ENCODE peak calls at places on chromosomes 6 and 20, in seven cellular contexts. One of them, this sample, is unnamed.

GRCh38 chr6:107652526-107653182 is 162.7 kb downstream of the SOBP start:
- DNase-seq in progenitor cell of endocrine pancreas: no peak
- DNase-seq in activated CD4-positive, alpha-beta T cell treated with anti-CD3 and anti-CD28 coated beads, Interleukin-2, amount 50 U/mL, for 24 hours: no peak
- DNase-seq in hippocampal formation: no peak
- DNase-seq in NCI-H345: no peak
- DNase-seq in memory B cell: no peak
- DNase-seq in hypothalamus: no peak
- DNase-seq in this sample: no peak

GRCh38 chr20:55678970-55679667 is 326.2 kb downstream of the CBLN4 start:
- DNase-seq in activated CD4-positive, alpha-beta T cell treated with anti-CD3 and anti-CD28 coated beads, Interleukin-2, amount 50 U/mL, for 24 hours: no peak
- DNase-seq in hippocampal formation: no peak
- DNase-seq in progenitor cell of endocrine pancreas: no peak
- DNase-seq in hypothalamus: no peak
- DNase-seq in NCI-H345: no peak
- DNase-seq in memory B cell: no peak
- DNase-seq in this sample: no peak

GRCh38 chr6:117920493-117920845 is 13.4 kb downstream of the SLC35F1 start:
- DNase-seq in hypothalamus: no peak
- DNase-seq in progenitor cell of endocrine pancreas: no peak
- DNase-seq in memory B cell: no peak
- DNase-seq in NCI-H345: no peak
- DNase-seq in hippocampal formation: no peak
- DNase-seq in activated CD4-positive, alpha-beta T cell treated with anti-CD3 and anti-CD28 coated beads, Interleukin-2, amount 50 U/mL, for 24 hours: no peak
- DNase-seq in this sample: no peak

GRCh38 chr20:36384022-36384619 is 78.0 kb downstream of the DLGAP4 start:
- DNase-seq in activated CD4-positive, alpha-beta T cell treated with anti-CD3 and anti-CD28 coated beads, Interleukin-2, amount 50 U/mL, for 24 hours: no peak
- DNase-seq in NCI-H345: no peak
- DNase-seq in hippocampal formation: no peak
- DNase-seq in hypothalamus: no peak
- DNase-seq in progenitor cell of endocrine pancreas: peak
- DNase-seq in memory B cell: peak
- DNase-seq in this sample: no peak

GRCh38 chr6:5199203-5200101 is 61.3 kb downstream of the LYRM4 start:
- DNase-seq in activated CD4-positive, alpha-beta T cell treated with anti-CD3 and anti-CD28 coated beads, Interleukin-2, amount 50 U/mL, for 24 hours: no peak
- DNase-seq in NCI-H345: no peak
- DNase-seq in hippocampal formation: no peak
- DNase-seq in hypothalamus: no peak
- DNase-seq in progenitor cell of endocrine pancreas: no peak
- DNase-seq in memory B cell: no peak
- DNase-seq in this sample: no peak

GRCh38 chr6:89776583-89777233 is 42.9 kb downstream of the MDN1 start:
- DNase-seq in hypothalamus: no peak
- DNase-seq in progenitor cell of endocrine pancreas: no peak
- DNase-seq in memory B cell: no peak
- DNase-seq in hippocampal formation: no peak
- DNase-seq in NCI-H345: no peak
- DNase-seq in activated CD4-positive, alpha-beta T cell treated with anti-CD3 and anti-CD28 coated beads, Interleukin-2, amount 50 U/mL, for 24 hours: no peak
- DNase-seq in this sample: no peak

GRCh38 chr6:15434263-15434662 is 188.4 kb downstream of the JARID2 start:
- DNase-seq in progenitor cell of endocrine pancreas: no peak
- DNase-seq in memory B cell: no peak
- DNase-seq in NCI-H345: no peak
- DNase-seq in activated CD4-positive, alpha-beta T cell treated with anti-CD3 and anti-CD28 coated beads, Interleukin-2, amount 50 U/mL, for 24 hours: no peak
- DNase-seq in hypothalamus: no peak
- DNase-seq in hippocampal formation: no peak
- DNase-seq in this sample: no peak

GRCh38 chr20:50772418-50773185 is 22.3 kb upstream of the BCAS4 start:
- DNase-seq in progenitor cell of endocrine pancreas: no peak
- DNase-seq in NCI-H345: no peak
- DNase-seq in activated CD4-positive, alpha-beta T cell treated with anti-CD3 and anti-CD28 coated beads, Interleukin-2, amount 50 U/mL, for 24 hours: no peak
- DNase-seq in hippocampal formation: no peak
- DNase-seq in hypothalamus: no peak
- DNase-seq in memory B cell: no peak
- DNase-seq in this sample: no peak

GRCh38 chr6:27370391-27370790 is 18.2 kb upstream of the ZNF391 start:
- DNase-seq in activated CD4-positive, alpha-beta T cell treated with anti-CD3 and anti-CD28 coated beads, Interleukin-2, amount 50 U/mL, for 24 hours: no peak
- DNase-seq in hypothalamus: no peak
- DNase-seq in NCI-H345: no peak
- DNase-seq in progenitor cell of endocrine pancreas: no peak
- DNase-seq in memory B cell: no peak
- DNase-seq in hippocampal formation: no peak
- DNase-seq in this sample: no peak

GRCh38 chr20:45998761-45999160 is 9.9 kb upstream of the MMP9 start:
- DNase-seq in progenitor cell of endocrine pancreas: no peak
- DNase-seq in NCI-H345: no peak
- DNase-seq in hypothalamus: no peak
- DNase-seq in hippocampal formation: no peak
- DNase-seq in memory B cell: no peak
- DNase-seq in activated CD4-positive, alpha-beta T cell treated with anti-CD3 and anti-CD28 coated beads, Interleukin-2, amount 50 U/mL, for 24 hours: no peak
- DNase-seq in this sample: no peak

GRCh38 chr6:25482996-25483395 is 169.0 kb upstream of the SCGN start:
- DNase-seq in hippocampal formation: no peak
- DNase-seq in NCI-H345: no peak
- DNase-seq in progenitor cell of endocrine pancreas: no peak
- DNase-seq in activated CD4-positive, alpha-beta T cell treated with anti-CD3 and anti-CD28 coated beads, Interleukin-2, amount 50 U/mL, for 24 hours: no peak
- DNase-seq in hypothalamus: no peak
- DNase-seq in memory B cell: no peak
- DNase-seq in this sample: no peak

GRCh38 chr6:133241088-133241900 is at the start of gene EYA4:
- DNase-seq in NCI-H345: no peak
- DNase-seq in progenitor cell of endocrine pancreas: peak
- DNase-seq in activated CD4-positive, alpha-beta T cell treated with anti-CD3 and anti-CD28 coated beads, Interleukin-2, amount 50 U/mL, for 24 hours: no peak
- DNase-seq in memory B cell: no peak
- DNase-seq in hypothalamus: no peak
- DNase-seq in hippocampal formation: no peak
- DNase-seq in this sample: no peak

GRCh38 chr20:48283470-48284110 is 498.3 kb upstream of the SULF2 start:
- DNase-seq in hypothalamus: no peak
- DNase-seq in NCI-H345: no peak
- DNase-seq in activated CD4-positive, alpha-beta T cell treated with anti-CD3 and anti-CD28 coated beads, Interleukin-2, amount 50 U/mL, for 24 hours: no peak
- DNase-seq in memory B cell: no peak
- DNase-seq in hippocampal formation: peak
- DNase-seq in progenitor cell of endocrine pancreas: no peak
- DNase-seq in this sample: no peak

GRCh38 chr20:62404112-62404665 is 2.9 kb downstream of the CABLES2 start:
- DNase-seq in NCI-H345: no peak
- DNase-seq in activated CD4-positive, alpha-beta T cell treated with anti-CD3 and anti-CD28 coated beads, Interleukin-2, amount 50 U/mL, for 24 hours: no peak
- DNase-seq in progenitor cell of endocrine pancreas: no peak
- DNase-seq in memory B cell: no peak
- DNase-seq in hippocampal formation: no peak
- DNase-seq in hypothalamus: no peak
- DNase-seq in this sample: no peak

GRCh38 chr6:103854059-103854458 is 1005.7 kb downstream of the HACE1 start:
- DNase-seq in progenitor cell of endocrine pancreas: no peak
- DNase-seq in hippocampal formation: no peak
- DNase-seq in memory B cell: no peak
- DNase-seq in hypothalamus: no peak
- DNase-seq in activated CD4-positive, alpha-beta T cell treated with anti-CD3 and anti-CD28 coated beads, Interleukin-2, amount 50 U/mL, for 24 hours: no peak
- DNase-seq in NCI-H345: no peak
- DNase-seq in this sample: no peak

GRCh38 chr6:54878705-54879104 is 32.1 kb downstream of the FAM83B start:
- DNase-seq in NCI-H345: no peak
- DNase-seq in activated CD4-positive, alpha-beta T cell treated with anti-CD3 and anti-CD28 coated beads, Interleukin-2, amount 50 U/mL, for 24 hours: no peak
- DNase-seq in memory B cell: no peak
- DNase-seq in hippocampal formation: no peak
- DNase-seq in hypothalamus: no peak
- DNase-seq in progenitor cell of endocrine pancreas: no peak
- DNase-seq in this sample: no peak